ENCODE peak calls at places on chromosomes 1 and 21, in seven cellular contexts. H, R, V, B, E, O and G are unnamed samples.

GRCh38 chr1:6208723-6209660 is 3.1 kb downstream of the RNF207 start:
- DNase-seq in H (peak), R (peak), V (no peak), B (peak), E (peak), O (no peak), G (peak)

GRCh38 chr1:99385852-99386251 is 121.6 kb downstream of the PLPPR4 start:
- DNase-seq in H (no peak), R (peak), V (no peak), B (no peak), E (no peak), O (no peak), G (no peak)

GRCh38 chr1:39720094-39720999 is 18.3 kb upstream of the PPIE start:
- DNase-seq in H (no peak), R (no peak), V (peak), B (peak), E (peak), O (no peak), G (peak)

GRCh38 chr1:55702064-55702463 is 486.9 kb upstream of the USP24 start:
- DNase-seq in H (no peak), R (no peak), V (no peak), B (no peak), E (no peak), O (no peak), G (no peak)

GRCh38 chr1:56638248-56638647 is 6.9 kb upstream of the PRKAA2 start:
- DNase-seq in H (no peak), R (no peak), V (no peak), B (no peak), E (no peak), O (no peak), G (no peak)

GRCh38 chr1:239247299-239247698 is 139.1 kb upstream of the CHRM3 start:
- DNase-seq in H (no peak), R (no peak), V (peak), B (no peak), E (no peak), O (no peak), G (no peak)

GRCh38 chr1:160494620-160495019 is 28.4 kb downstream of the SLAMF6 start:
- DNase-seq in H (no peak), R (no peak), V (no peak), B (no peak), E (no peak), O (no peak), G (no peak)

GRCh38 chr21:46111193-46111571 is 13.3 kb downstream of the COL6A2 start:
- DNase-seq in H (peak), R (peak), V (no peak), B (no peak), E (no peak), O (no peak), G (no peak)

GRCh38 chr21:39656209-39656608 is 43.5 kb downstream of the B3GALT5 start:
- DNase-seq in H (no peak), R (no peak), V (no peak), B (no peak), E (no peak), O (no peak), G (no peak)

GRCh38 chr1:201949491-201949890 is 3.1 kb upstream of the LMOD1 start:
- DNase-seq in H (no peak), R (no peak), V (no peak), B (no peak), E (no peak), O (no peak), G (no peak)

GRCh38 chr21:41207401-41208388 is 39.7 kb downstream of the BACE2 start:
- DNase-seq in H (no peak), R (no peak), V (no peak), B (peak), E (peak), O (peak), G (peak)

GRCh38 chr1:12097321-12097720 is 34.2 kb downstream of the TNFRSF8 start:
- DNase-seq in H (no peak), R (no peak), V (no peak), B (no peak), E (no peak), O (no peak), G (peak)

GRCh38 chr21:36150192-36150711 is 6.4 kb upstream of the DOP1B start:
- DNase-seq in H (no peak), R (no peak), V (no peak), B (peak), E (no peak), O (no peak), G (peak)

GRCh38 chr1:154546264-154547043 is 12.0 kb downstream of the UBE2Q1 start:
- DNase-seq in H (peak), R (peak), V (peak), B (peak), E (peak), O (no peak), G (peak)

GRCh38 chr1:181083842-181084605 is 4.5 kb upstream of the IER5 start:
- DNase-seq in H (no peak), R (peak), V (no peak), B (no peak), E (no peak), O (no peak), G (no peak)